ENCODE peak calls at places on chromosomes 2 and 18, in nine cellular contexts. I is neural progenitor cell, J is left ventricle myocardium inferior, P is Peyer's patch, E is HCT116, Y is esophagus squamous epithelium, H is adipocyte, V is endothelial cell of umbilical vein, Q is fibroblast of lung. L is an unnamed sample. For H3K4me1, the result is how much of the 10 kb centered on the place peaks cover.

GRCh38 chr2:30509716-30510115 is 62.7 kb downstream of the LCLAT1 start:
- DNase-seq in I (no peak), J (no peak), P (no peak), E (no peak), Y (no peak), H (no peak), V (no peak), Q (no peak), L (no peak)

GRCh38 chr2:128291161-128291843 is 27.4 kb downstream of the HS6ST1 start:
- DNase-seq in I (no peak), J (no peak), P (no peak), E (no peak), Y (no peak), H (no peak), V (no peak), Q (no peak), L (no peak)

GRCh38 chr2:240765007-240765406 is 55.0 kb downstream of the KIF1A start:
- DNase-seq in I (no peak), J (no peak), P (no peak), E (no peak), Y (no peak), H (no peak), V (no peak), Q (no peak), L (no peak)

GRCh38 chr2:176097820-176098365 is 1.7 kb upstream of the HOXD12 start:
- DNase-seq in I (no peak), J (no peak), P (no peak), E (no peak), Y (no peak), H (no peak), V (no peak), Q (no peak), L (no peak)

GRCh38 chr2:70443078-70443465 is 110.6 kb downstream of the TGFA start:
- DNase-seq in I (no peak), J (no peak), P (no peak), E (no peak), Y (no peak), H (no peak), V (no peak), Q (no peak), L (no peak)

GRCh38 chr18:47968721-47969120 is 38.3 kb upstream of the SMAD2 start:
- DNase-seq in I (peak), J (no peak), P (no peak), E (no peak), Y (no peak), H (peak), V (no peak), Q (no peak), L (no peak)

GRCh38 chr2:210177769-210178168 is 6.6 kb upstream of the KANSL1L start:
- DNase-seq in I (peak), J (no peak), P (no peak), E (no peak), Y (no peak), H (no peak), V (no peak), Q (no peak), L (peak)

GRCh38 chr2:367246-367645 is 79.4 kb upstream of the ALKAL2 start:
- DNase-seq in I (no peak), J (no peak), P (no peak), E (no peak), Y (no peak), H (no peak), V (no peak), Q (no peak), L (no peak)

GRCh38 chr2:206832886-206833285 is 67.5 kb downstream of the FASTKD2 start:
- DNase-seq in I (no peak), J (no peak), P (no peak), E (no peak), Y (no peak), H (no peak), V (no peak), Q (peak), L (no peak)

GRCh38 chr2:150903461-150903860 is 358.2 kb downstream of the RBM43 start:
- DNase-seq in I (no peak), J (no peak), P (no peak), E (no peak), Y (no peak), H (no peak), V (no peak), Q (no peak), L (no peak)

GRCh38 chr18:23716516-23716915 is 27.3 kb downstream of the LAMA3 start:
- DNase-seq in I (no peak), J (no peak), P (no peak), E (no peak), Y (no peak), H (peak), V (no peak), Q (peak), L (peak)

GRCh38 chr2:46002507-46002883 is 294.7 kb upstream of the EPAS1 start:
- DNase-seq in I (no peak), J (no peak), P (no peak), E (no peak), Y (no peak), H (peak), V (no peak), Q (peak), L (no peak)

GRCh38 chr18:54780285-54780861 is 47.9 kb upstream of the RAB27B start:
- DNase-seq in I (no peak), J (no peak), P (no peak), E (no peak), Y (no peak), H (no peak), V (no peak), Q (no peak), L (no peak)

DNA sequence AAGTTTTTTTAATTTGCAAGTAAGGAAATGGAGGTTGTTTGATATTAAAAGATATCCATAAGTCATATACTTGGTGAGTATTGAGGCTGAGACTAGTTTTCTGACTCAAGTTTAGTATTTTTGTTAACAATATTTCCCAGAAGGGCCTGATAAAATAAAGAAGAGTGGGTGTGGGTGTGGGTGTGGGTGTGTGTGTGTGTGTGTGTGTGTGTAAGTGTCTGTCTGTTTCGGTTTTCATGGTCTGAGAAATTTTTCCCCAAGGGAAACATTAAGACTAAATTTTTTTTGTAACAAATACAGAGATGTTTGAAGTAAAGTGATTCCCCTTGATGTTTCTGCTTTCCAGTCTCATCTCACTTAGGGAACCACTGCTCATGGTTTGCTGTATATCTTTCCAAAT is 36.5 kb downstream of the PPM1B start:
- DNase-seq in I (no peak), J (no peak), P (no peak), E (no peak), Y (no peak), H (no peak), V (no peak), Q (no peak), L (no peak)
- H3K4me1 ChIP-seq in I (under half), J (under half), P (under half), E (under half), Y (under half), H (under half), V (under half), Q (under half), L (under half)

GRCh38 chr2:119196301-119197124 is 27.1 kb upstream of the STEAP3 start:
- DNase-seq in I (peak), J (no peak), P (no peak), E (no peak), Y (no peak), H (peak), V (peak), Q (no peak), L (no peak)

GRCh38 chr2:119197529-119198266 is 25.9 kb upstream of the STEAP3 start:
- DNase-seq in I (no peak), J (no peak), P (no peak), E (no peak), Y (no peak), H (peak), V (no peak), Q (peak), L (no peak)

GRCh38 chr2:119197125-119197403 is 26.6 kb upstream of the STEAP3 start:
- DNase-seq in I (no peak), J (no peak), P (no peak), E (no peak), Y (no peak), H (peak), V (no peak), Q (no peak), L (no peak)

GRCh38 chr2:119195887-119196286 is 27.7 kb upstream of the STEAP3 start:
- DNase-seq in I (no peak), J (no peak), P (no peak), E (no peak), Y (no peak), H (no peak), V (no peak), Q (no peak), L (no peak)

DNA sequence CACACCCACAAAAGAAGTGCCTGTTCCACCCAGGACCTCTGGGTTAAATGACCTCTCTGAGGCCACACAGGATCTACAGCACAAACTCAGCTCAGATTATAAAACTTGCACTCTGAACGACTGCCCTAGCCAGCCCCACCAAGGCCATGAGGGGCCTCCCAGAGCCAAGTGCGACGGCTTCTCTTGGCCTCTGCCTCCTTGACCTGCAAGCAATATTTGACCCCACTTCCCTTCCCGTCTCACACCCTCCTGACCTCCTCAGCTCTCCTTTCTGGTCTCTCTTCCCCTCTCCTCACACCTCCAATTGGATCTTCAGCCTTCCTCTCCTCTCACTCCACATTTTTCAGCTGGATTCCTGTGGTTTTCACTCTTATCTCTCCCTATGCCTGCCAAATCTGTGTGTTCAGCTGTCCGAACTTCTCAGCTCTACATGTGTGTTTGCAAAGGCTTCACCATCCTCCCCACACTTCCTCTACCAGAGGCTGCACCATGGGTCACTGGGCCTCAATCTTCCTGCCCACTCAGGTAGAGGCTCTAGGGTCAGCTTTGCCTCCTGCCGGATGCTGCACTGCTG is 25.3 kb upstream of the STEAP3 start:
- DNase-seq in I (no peak), J (no peak), P (no peak), E (no peak), Y (no peak), H (peak), V (no peak), Q (peak), L (no peak)
- H3K4me1 ChIP-seq in I (under half), J (under half), P (under half), E (under half), Y (under half), H (under half), V (under half), Q (under half), L (under half)

GRCh38 chr2:8324164-8324848 is 357.6 kb upstream of the ID2 start:
- DNase-seq in I (no peak), J (no peak), P (no peak), E (no peak), Y (no peak), H (no peak), V (no peak), Q (peak), L (peak)

GRCh38 chr2:8332646-8333045 is 349.2 kb upstream of the ID2 start:
- DNase-seq in I (no peak), J (no peak), P (no peak), E (no peak), Y (no peak), H (no peak), V (no peak), Q (no peak), L (peak)

GRCh38 chr2:8329660-8330622 is 351.9 kb upstream of the ID2 start:
- DNase-seq in I (peak), J (no peak), P (no peak), E (no peak), Y (no peak), H (no peak), V (no peak), Q (no peak), L (peak)

GRCh38 chr2:8328189-8328588 is 353.7 kb upstream of the ID2 start:
- DNase-seq in I (no peak), J (no peak), P (no peak), E (no peak), Y (no peak), H (no peak), V (no peak), Q (no peak), L (peak)

GRCh38 chr2:8327371-8328100 is 354.3 kb upstream of the ID2 start:
- DNase-seq in I (no peak), J (no peak), P (no peak), E (no peak), Y (no peak), H (no peak), V (no peak), Q (no peak), L (peak)
- H3K4me1 ChIP-seq in I (under half), J (under half), P (under half), E (under half), Y (under half), H (under half), V (under half), Q (under half), L (under half)

DNA sequence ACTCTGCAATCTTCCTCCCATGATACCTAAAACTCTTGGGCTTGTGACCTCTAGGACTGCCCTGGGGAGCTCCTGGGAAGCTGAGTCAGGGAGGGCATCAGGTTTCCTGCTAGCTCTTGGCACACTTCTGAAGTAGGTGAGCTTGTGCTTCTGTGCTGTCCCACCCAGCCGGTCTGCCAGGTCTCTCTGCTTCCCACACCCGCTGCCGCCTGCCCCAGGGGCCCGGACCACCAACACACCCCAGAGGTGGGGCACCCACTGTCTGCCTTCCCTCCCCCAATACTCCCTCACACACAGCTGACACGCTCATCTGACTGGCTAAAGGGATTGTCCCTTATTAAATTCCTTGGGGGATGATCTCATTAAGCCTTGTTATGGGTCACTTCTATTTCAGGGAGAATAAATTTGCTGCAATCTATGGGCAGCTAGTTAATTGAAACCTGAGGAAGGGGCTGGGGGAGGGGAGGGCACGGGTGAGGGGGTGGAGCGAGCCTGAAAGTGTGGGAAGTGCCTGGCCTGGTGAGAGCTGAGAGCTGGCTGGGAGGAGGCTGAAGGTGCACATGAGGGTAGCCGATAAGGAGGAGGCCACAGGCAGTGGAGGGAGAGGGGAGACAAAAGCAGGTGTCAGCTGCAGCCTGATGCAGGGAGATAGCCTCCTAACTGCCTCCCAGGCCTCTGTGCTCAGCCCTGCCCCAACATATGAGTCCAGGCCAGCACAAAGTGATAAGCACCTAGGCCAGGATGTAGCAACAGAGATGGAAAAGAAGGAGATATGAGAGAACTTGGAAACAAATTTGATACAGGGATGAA is 48.8 kb downstream of the HAUS1 start:
- DNase-seq in I (peak), J (no peak), P (no peak), E (no peak), Y (no peak), H (no peak), V (no peak), Q (no peak), L (peak)
- H3K4me1 ChIP-seq in I (under half), J (under half), P (under half), E (half or more), Y (under half), H (under half), V (under half), Q (under half), L (under half)

DNA sequence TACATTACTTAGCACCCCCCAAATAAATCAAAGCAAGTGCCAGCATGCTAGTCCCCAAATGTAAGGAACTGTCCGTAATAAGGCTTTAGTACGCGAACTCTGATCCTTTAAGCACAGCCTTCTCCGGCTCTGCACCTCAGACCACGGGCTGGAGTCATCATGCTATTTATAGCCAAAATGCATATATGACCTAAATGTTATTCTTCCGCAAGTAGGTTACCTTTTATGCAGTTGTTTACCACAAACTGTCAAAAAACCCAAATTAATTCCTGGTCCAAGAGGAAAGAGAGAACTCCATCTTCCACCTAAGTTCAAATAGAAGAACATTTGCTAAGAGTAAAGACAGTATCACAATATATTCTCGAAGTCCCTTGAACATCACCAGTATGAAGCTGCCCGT is 42.7 kb downstream of the ZNF516 start:
- DNase-seq in I (no peak), J (no peak), P (no peak), E (no peak), Y (no peak), H (peak), V (no peak), Q (peak), L (peak)
- H3K4me1 ChIP-seq in I (half or more), J (half or more), P (under half), E (under half), Y (under half), H (under half), V (under half), Q (under half), L (under half)

DNA sequence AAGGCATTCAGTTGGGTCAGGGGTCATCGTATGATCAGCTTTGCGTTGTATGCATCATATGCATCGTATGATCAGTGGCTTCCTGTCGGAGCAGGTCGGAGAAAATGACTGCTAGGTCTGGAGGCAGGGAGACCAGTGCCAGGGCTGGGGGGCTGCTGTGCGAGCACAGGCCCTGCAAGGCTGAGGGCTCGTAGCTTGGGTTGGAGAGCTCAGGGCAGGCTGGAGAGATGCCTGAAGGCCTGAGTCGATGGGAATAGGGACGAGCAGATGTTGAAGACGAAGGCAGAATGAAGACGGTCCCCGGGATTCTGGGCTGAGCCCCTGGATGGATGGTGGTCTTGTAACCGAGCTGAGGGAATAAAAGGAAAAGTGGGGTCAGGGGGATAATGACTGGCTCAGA is 25.3 kb upstream of the ACKR3 start:
- DNase-seq in I (no peak), J (no peak), P (no peak), E (no peak), Y (no peak), H (no peak), V (no peak), Q (no peak), L (no peak)
- H3K4me1 ChIP-seq in I (under half), J (under half), P (under half), E (under half), Y (under half), H (under half), V (under half), Q (under half), L (under half)